ENCODE peak calls at places on chromosome 9, in ten cellular contexts. J, E, F, Z, S, D, G, O, I and V are unnamed samples.

GRCh38 chr9:124371183-124371582 is 44.1 kb downstream of the PSMB7 start:
- DNase-seq in J (no peak), F (no peak), Z (no peak), D (no peak), G (no peak), S (no peak), O (peak), I (no peak), E (peak), V (no peak)

GRCh38 chr9:3842839-3843238 is 317.0 kb upstream of the RFX3 start:
- DNase-seq in I (no peak), G (no peak), Z (no peak), E (peak), S (no peak), O (no peak), F (no peak), J (no peak), D (no peak), V (no peak)

GRCh38 chr9:119688547-119688946 is 319.3 kb upstream of the BRINP1 start:
- DNase-seq in E (no peak), Z (no peak), O (no peak), J (no peak), S (no peak), I (no peak), G (no peak), D (no peak), F (no peak), V (no peak)

GRCh38 chr9:127225747-127226646 is 38.6 kb upstream of the GARNL3 start:
- DNase-seq in F (no peak), Z (peak), O (no peak), E (no peak), D (no peak), I (no peak), S (no peak), G (peak), J (no peak), V (no peak)

GRCh38 chr9:92807757-92808725 is 43.4 kb upstream of the BICD2 start:
- DNase-seq in D (no peak), S (peak), O (no peak), Z (no peak), J (peak), G (no peak), E (no peak), F (no peak), I (no peak), V (no peak)

GRCh38 chr9:113808391-113809191 is 67.5 kb upstream of the ZNF618 start:
- DNase-seq in F (peak), S (no peak), G (peak), D (no peak), Z (peak), J (no peak), I (peak), E (peak), O (no peak), V (no peak)

GRCh38 chr9:31519011-31519410 is 865.4 kb upstream of the ACO1 start:
- DNase-seq in O (peak), S (no peak), I (no peak), D (peak), F (peak), Z (no peak), J (no peak), G (peak), E (no peak), V (no peak)

GRCh38 chr9:4126184-4126865 is 173.5 kb downstream of the GLIS3 start:
- DNase-seq in O (no peak), E (peak), F (no peak), Z (no peak), G (peak), S (no peak), I (peak), D (no peak), J (no peak), V (peak)

GRCh38 chr9:109455861-109456260 is 42.2 kb downstream of the PTPN3 start:
- DNase-seq in E (no peak), O (no peak), G (no peak), S (no peak), I (no peak), J (peak), Z (no peak), F (no peak), D (no peak), V (no peak)

GRCh38 chr9:85332487-85332886 is 409.3 kb downstream of the AGTPBP1 start:
- DNase-seq in I (peak), O (peak), G (no peak), S (no peak), J (peak), F (peak), Z (no peak), D (no peak), E (peak), V (peak)

GRCh38 chr9:78893758-78894157 is 596.8 kb downstream of the PSAT1 start:
- DNase-seq in I (no peak), J (no peak), G (no peak), F (no peak), Z (no peak), S (no peak), E (no peak), D (no peak), O (no peak), V (no peak)

GRCh38 chr9:126491256-126491879 is 122.4 kb upstream of the LMX1B start:
- DNase-seq in G (peak), O (peak), D (peak), E (peak), S (peak), I (peak), Z (no peak), F (peak), J (peak), V (peak)

GRCh38 chr9:96638606-96639364 is 16.3 kb downstream of the PRXL2C start:
- DNase-seq in D (no peak), J (no peak), Z (no peak), O (no peak), S (no peak), F (no peak), G (no peak), E (no peak), I (no peak), V (no peak)

GRCh38 chr9:133372144-133372543 is 3.7 kb downstream of the SURF4 start:
- DNase-seq in I (no peak), S (no peak), E (no peak), J (no peak), D (no peak), F (no peak), O (no peak), Z (no peak), G (no peak), V (no peak)

GRCh38 chr9:129656795-129657390 is 8.6 kb upstream of the PRRX2 start:
- DNase-seq in O (peak), I (peak), E (peak), G (peak), D (no peak), F (no peak), J (no peak), S (no peak), Z (no peak), V (no peak)

GRCh38 chr9:33351547-33351946 is 50.8 kb downstream of the AQP7 start:
- DNase-seq in Z (no peak), F (no peak), I (no peak), O (no peak), J (no peak), D (no peak), E (no peak), G (no peak), S (no peak), V (peak)